ENCODE peak calls at places on chromosomes 1 and 21, in six cellular contexts. M is ureter; U is stimulated activated CD8-positive, alpha-beta memory T cell treated with anti-CD3 and anti-CD28 coated beads, Interleukin-7, amount 100 ng/mL, for 1 hour; F is Caco-2; V is NAMALWA; Q is activated CD8-positive, alpha-beta memory T cell treated with anti-CD3 and anti-CD28 coated beads for 1 hour. W is an unnamed sample.

GRCh38 chr21:36486246-36486645 is 6.3 kb upstream of the CLDN14 start:
- DNase-seq in M (no peak), U (no peak), F (no peak), V (no peak), Q (no peak), W (no peak)

GRCh38 chr1:10494754-10495474 is 20.2 kb downstream of the PEX14 start:
- DNase-seq in M (peak), U (peak), F (peak), V (peak), Q (peak), W (peak)

GRCh38 chr1:5515501-5515900 is 476.7 kb downstream of the NPHP4 start:
- DNase-seq in M (no peak), U (no peak), F (no peak), V (no peak), Q (no peak), W (no peak)

GRCh38 chr1:212698467-212699103 is 1.1 kb downstream of the BATF3 start:
- DNase-seq in M (no peak), U (no peak), F (no peak), V (no peak), Q (no peak), W (no peak)

GRCh38 chr21:33265664-33266049 is 510 bp upstream of the IL10RB start:
- DNase-seq in M (no peak), U (no peak), F (peak), V (peak), Q (no peak), W (no peak)

GRCh38 chr1:176696109-176696508 is 233.1 kb downstream of the PAPPA2 start:
- DNase-seq in M (peak), U (no peak), F (no peak), V (no peak), Q (no peak), W (no peak)

GRCh38 chr1:9996624-9997582 is at the start of gene RBP7:
- DNase-seq in M (no peak), U (no peak), F (peak), V (no peak), Q (no peak), W (peak)

GRCh38 chr1:3238705-3239278 is 169.8 kb downstream of the PRDM16 start:
- DNase-seq in M (no peak), U (no peak), F (no peak), V (no peak), Q (no peak), W (no peak)

GRCh38 chr1:96721053-96721381 is 567 bp upstream of the PTBP2 start:
- DNase-seq in M (no peak), U (no peak), F (no peak), V (peak), Q (no peak), W (no peak)

GRCh38 chr1:34470406-34470805 is 284.4 kb upstream of the GJB5 start:
- DNase-seq in M (no peak), U (no peak), F (no peak), V (no peak), Q (no peak), W (no peak)

GRCh38 chr1:160951443-160952128 is 3.0 kb downstream of the ITLN2 start:
- DNase-seq in M (peak), U (peak), F (peak), V (peak), Q (peak), W (peak)

GRCh38 chr1:170032531-170033295 is 41.8 kb downstream of the KIFAP3 start:
- DNase-seq in M (no peak), U (no peak), F (no peak), V (no peak), Q (no peak), W (no peak)

GRCh38 chr1:115596080-115596795 is 45.5 kb upstream of the VANGL1 start:
- DNase-seq in M (no peak), U (no peak), F (no peak), V (no peak), Q (no peak), W (no peak)

GRCh38 chr21:36428789-36429671 is 43.8 kb downstream of the CHAF1B start:
- DNase-seq in M (no peak), U (no peak), F (no peak), V (no peak), Q (no peak), W (no peak)

GRCh38 chr1:152348447-152348846 is 11.4 kb downstream of the FLG2 start:
- DNase-seq in M (no peak), U (no peak), F (peak), V (peak), Q (no peak), W (no peak)

GRCh38 chr1:201649776-201650607 is 111.1 kb downstream of the NAV1 start:
- DNase-seq in M (peak), U (no peak), F (peak), V (no peak), Q (no peak), W (peak)

GRCh38 chr1:72197786-72198185 is 84.6 kb downstream of the NEGR1 start:
- DNase-seq in M (no peak), U (no peak), F (no peak), V (no peak), Q (no peak), W (no peak)

GRCh38 chr1:17586172-17586963 is 46.9 kb downstream of the ARHGEF10L start:
- DNase-seq in M (no peak), U (no peak), F (no peak), V (no peak), Q (no peak), W (peak)

GRCh38 chr1:88502814-88503339 is 181.2 kb upstream of the PKN2 start:
- DNase-seq in M (no peak), U (no peak), F (no peak), V (no peak), Q (no peak), W (no peak)

GRCh38 chr1:206834711-206835110 is 30.7 kb upstream of the IL20 start:
- DNase-seq in M (no peak), U (no peak), F (no peak), V (no peak), Q (no peak), W (no peak)

GRCh38 chr1:21741206-21741605 is 41.7 kb downstream of the USP48 start:
- DNase-seq in M (no peak), U (no peak), F (no peak), V (no peak), Q (no peak), W (no peak)

GRCh38 chr1:177753655-177754054 is 216.2 kb downstream of the SEC16B start:
- DNase-seq in M (no peak), U (no peak), F (no peak), V (no peak), Q (no peak), W (no peak)

GRCh38 chr21:43826623-43826974 is 37.2 kb downstream of the RRP1 start:
- DNase-seq in M (no peak), U (no peak), F (no peak), V (no peak), Q (no peak), W (no peak)

GRCh38 chr1:175373786-175374623 is 181.4 kb upstream of the KIAA0040 start:
- DNase-seq in M (no peak), U (no peak), F (peak), V (peak), Q (no peak), W (no peak)

GRCh38 chr1:169108897-169109560 is 2.5 kb downstream of the ATP1B1 start:
- DNase-seq in M (no peak), U (no peak), F (peak), V (peak), Q (no peak), W (peak)

GRCh38 chr1:183845681-183846080 is 40.8 kb downstream of the RGL1 start:
- DNase-seq in M (no peak), U (no peak), F (no peak), V (no peak), Q (no peak), W (no peak)

GRCh38 chr1:101147381-101147780 is 89.4 kb upstream of the S1PR1 start:
- DNase-seq in M (no peak), U (no peak), F (no peak), V (no peak), Q (no peak), W (no peak)

GRCh38 chr1:247360991-247361721 is 29.5 kb upstream of the ZNF496 start:
- DNase-seq in M (peak), U (no peak), F (no peak), V (no peak), Q (no peak), W (no peak)

GRCh38 chr1:112957133-112957812 is 1.3 kb upstream of the SLC16A1 start:
- DNase-seq in M (no peak), U (no peak), F (peak), V (peak), Q (no peak), W (no peak)

GRCh38 chr21:17660862-17661261 is 48.2 kb upstream of the BTG3 start:
- DNase-seq in M (no peak), U (no peak), F (no peak), V (no peak), Q (no peak), W (no peak)

GRCh38 chr21:17612023-17612564 is 607 bp downstream of the BTG3 start:
- DNase-seq in M (peak), U (no peak), F (peak), V (peak), Q (no peak), W (peak)

GRCh38 chr1:22350171-22350961 is 101.3 kb upstream of the ZBTB40 start:
- DNase-seq in M (no peak), U (no peak), F (no peak), V (no peak), Q (no peak), W (no peak)

W was measured in left lobe of liver.